ENCODE peak calls at places on chromosomes 5 and 9, in six cellular contexts. F is T-cell; I is COR-L47; P is activated effector memory CD4-positive, alpha-beta T cell treated with Interleukin-2 at 50 U/mL for 16 hours; R is anterior cingulate cortex; O is stimulated activated CD8-positive, alpha-beta memory T cell treated with anti-CD3 and anti-CD28 coated beads, Interleukin-4, amount 100 ng/mL, for 1 hour. D is an unnamed sample.

GRCh38 chr5:34996236-34996635 is 51.5 kb downstream of the AGXT2 start:
- DNase-seq in F (no peak), I (no peak), P (no peak), R (no peak), O (no peak), D (no peak)

GRCh38 chr5:135355182-135355581 is 43.8 kb downstream of the MACROH2A1 start:
- DNase-seq in F (no peak), I (no peak), P (no peak), R (no peak), O (no peak), D (no peak)

GRCh38 chr9:133131506-133131905 is 10.5 kb upstream of the RALGDS start:
- DNase-seq in F (no peak), I (no peak), P (no peak), R (no peak), O (no peak), D (no peak)

GRCh38 chr5:55544341-55544740 is 9.6 kb upstream of the PLPP1 start:
- DNase-seq in F (no peak), I (no peak), P (no peak), R (no peak), O (no peak), D (no peak)

GRCh38 chr9:127805620-127806019 is 2.9 kb downstream of the FPGS start:
- DNase-seq in F (no peak), I (no peak), P (peak; percentile 9), R (no peak), O (no peak), D (no peak)

GRCh38 chr9:911003-911402 is 65.5 kb upstream of the DMRT3 start:
- DNase-seq in F (no peak), I (no peak), P (no peak), R (no peak), O (no peak), D (no peak)

GRCh38 chr5:78600656-78601452 is 47.7 kb downstream of the LHFPL2 start:
- DNase-seq in F (no peak), I (no peak), P (no peak), R (no peak), O (no peak), D (no peak)

GRCh38 chr5:41193462-41194166 is 19.7 kb downstream of the C6 start:
- DNase-seq in F (no peak), I (no peak), P (no peak), R (peak; percentile 31), O (no peak), D (no peak)

GRCh38 chr9:93620041-93620506 is 43.7 kb downstream of the PHF2 start:
- DNase-seq in F (no peak), I (peak; percentile 7), P (no peak), R (no peak), O (no peak), D (peak; percentile 90)

GRCh38 chr9:70111641-70112236 is 68.1 kb downstream of the MAMDC2 start:
- DNase-seq in F (no peak), I (peak; percentile 48), P (no peak), R (no peak), O (no peak), D (no peak)

GRCh38 chr5:67182406-67182805 is 14.2 kb downstream of the CD180 start:
- DNase-seq in F (no peak), I (no peak), P (no peak), R (no peak), O (no peak), D (no peak)

GRCh38 chr5:107118184-107118902 is 552.4 kb downstream of the EFNA5 start:
- DNase-seq in F (no peak), I (no peak), P (no peak), R (no peak), O (no peak), D (no peak)

GRCh38 chr5:159805021-159805420 is 111.3 kb upstream of the ADRA1B start:
- DNase-seq in F (no peak), I (no peak), P (no peak), R (no peak), O (no peak), D (no peak)

GRCh38 chr5:149849280-149849985 is 95.2 kb downstream of the PDE6A start:
- DNase-seq in F (no peak), I (no peak), P (no peak), R (no peak), O (no peak), D (no peak)

D was measured in chondrocyte.